ENCODE peak calls at places on chromosomes 2 and 18, in nine cellular contexts. A is Panc1, U is transverse colon, J is fibroblast of pulmonary artery, Q is upper lobe of right lung, I is mesothelial cell of epicardium, B is neural progenitor cell, H is cardiac fibroblast, T is nephron progenitor cell. P is an unnamed sample.

GRCh38 chr2:61970807-61971556 is 65.5 kb downstream of the COMMD1 start:
- DNase-seq in A (no peak), U (no peak), J (peak; percentile 15), Q (no peak), I (no peak), B (peak; percentile 44), H (no peak), T (no peak), P (no peak)

GRCh38 chr2:145012806-145013205 is 492.9 kb upstream of the ZEB2 start:
- DNase-seq in A (no peak), U (no peak), J (peak; percentile 25), Q (no peak), I (no peak), B (no peak), H (no peak), T (no peak), P (no peak)

GRCh38 chr2:164839914-164840457 is 1.6 kb downstream of the COBLL1 start:
- DNase-seq in A (no peak), U (no peak), J (peak; percentile 48), Q (no peak), I (no peak), B (no peak), H (peak; percentile 81), T (no peak), P (no peak)

GRCh38 chr2:39668576-39668975 is 2.9 kb downstream of the TMEM178A start:
- DNase-seq in A (no peak), U (no peak), J (no peak), Q (no peak), I (no peak), B (no peak), H (no peak), T (no peak), P (no peak)

GRCh38 chr2:24471662-24472061 is 19.4 kb upstream of the NCOA1 start:
- DNase-seq in A (no peak), U (no peak), J (no peak), Q (no peak), I (no peak), B (no peak), H (no peak), T (no peak), P (no peak)

GRCh38 chr2:83233284-83233683 is 1225.8 kb downstream of the SUCLG1 start:
- DNase-seq in A (no peak), U (no peak), J (no peak), Q (no peak), I (no peak), B (no peak), H (no peak), T (no peak), P (no peak)

GRCh38 chr18:2237706-2238105 is 333.6 kb downstream of the METTL4 start:
- DNase-seq in A (no peak), U (no peak), J (no peak), Q (no peak), I (no peak), B (no peak), H (no peak), T (peak; percentile 19), P (no peak)

GRCh38 chr2:176592230-176592629 is 323.0 kb downstream of the MTX2 start:
- DNase-seq in A (no peak), U (no peak), J (no peak), Q (no peak), I (no peak), B (no peak), H (no peak), T (no peak), P (no peak)

GRCh38 chr2:73018188-73018825 is 53.2 kb downstream of the SFXN5 start:
- DNase-seq in A (no peak), U (no peak), J (no peak), Q (no peak), I (no peak), B (no peak), H (peak; percentile 11), T (no peak), P (no peak)

GRCh38 chr2:1964659-1965058 is 220.3 kb upstream of the PXDN start:
- DNase-seq in A (no peak), U (no peak), J (no peak), Q (no peak), I (no peak), B (no peak), H (no peak), T (no peak), P (no peak)

GRCh38 chr18:50955246-50955645 is 12.6 kb upstream of the ELAC1 start:
- DNase-seq in A (no peak), U (no peak), J (no peak), Q (no peak), I (no peak), B (no peak), H (no peak), T (no peak), P (no peak)

GRCh38 chr2:60556998-60557955 is 3.8 kb upstream of the BCL11A start:
- DNase-seq in A (no peak), U (no peak), J (no peak), Q (no peak), I (no peak), B (peak; percentile 48), H (no peak), T (peak; percentile 44), P (no peak)

GRCh38 chr2:73984203-73984921 is at the start of gene TET3:
- DNase-seq in A (no peak), U (peak; percentile 68), J (no peak), Q (peak; percentile 85), I (no peak), B (peak; percentile 62), H (no peak), T (peak; percentile 50), P (peak; percentile 49)

GRCh38 chr2:127510073-127510472 is 16.2 kb downstream of the IWS1 start:
- DNase-seq in A (no peak), U (no peak), J (no peak), Q (no peak), I (no peak), B (no peak), H (no peak), T (no peak), P (no peak)

GRCh38 chr2:88131999-88132368 is 4.1 kb upstream of the FABP1 start:
- DNase-seq in A (no peak), U (no peak), J (no peak), Q (no peak), I (no peak), B (no peak), H (no peak), T (no peak), P (no peak)

GRCh38 chr2:159065891-159066290 is 97.5 kb downstream of the TANC1 start:
- DNase-seq in A (no peak), U (no peak), J (no peak), Q (no peak), I (no peak), B (no peak), H (no peak), T (no peak), P (no peak)

GRCh38 chr2:135797497-135798274 is 39.3 kb downstream of the LCT start:
- DNase-seq in A (peak; percentile 48), U (peak; percentile 79), J (peak; percentile 84), Q (peak; percentile 86), I (no peak), B (peak; percentile 86), H (peak; percentile 84), T (peak; percentile 81), P (peak; percentile 51)

GRCh38 chr2:100935372-100935752 is 66.7 kb upstream of the RPL31 start:
- DNase-seq in A (no peak), U (no peak), J (peak; percentile 39), Q (no peak), I (no peak), B (no peak), H (peak; percentile 70), T (no peak), P (no peak)

GRCh38 chr2:128311755-128312341 is 6.8 kb downstream of the HS6ST1 start:
- DNase-seq in A (no peak), U (no peak), J (no peak), Q (no peak), I (peak; percentile 10), B (peak; percentile 1), H (no peak), T (no peak), P (no peak)

GRCh38 chr2:9738718-9739496 is 104.4 kb upstream of the TAF1B start:
- DNase-seq in A (no peak), U (peak; percentile 68), J (peak; percentile 37), Q (no peak), I (no peak), B (no peak), H (peak; percentile 40), T (no peak), P (no peak)

GRCh38 chr2:8054070-8054469 is 627.8 kb upstream of the ID2 start:
- DNase-seq in A (no peak), U (no peak), J (no peak), Q (no peak), I (no peak), B (no peak), H (no peak), T (no peak), P (no peak)

GRCh38 chr2:161913865-161914264 is 160.2 kb downstream of the DPP4 start:
- DNase-seq in A (no peak), U (no peak), J (peak; percentile 49), Q (no peak), I (no peak), B (no peak), H (peak; percentile 75), T (no peak), P (no peak)
- TF ChIP-seq CTCF in A (no peak), U (no peak), J (no peak), Q (no peak), I (no peak), B (no peak), H (no peak), T (no peak), P (no peak)

GRCh38 chr2:20177556-20178403 is 47.1 kb downstream of the SDC1 start:
- DNase-seq in A (no peak), U (no peak), J (no peak), Q (no peak), I (no peak), B (no peak), H (no peak), T (no peak), P (no peak)
- TF ChIP-seq CTCF in A (no peak), U (no peak), J (no peak), Q (peak; percentile 16), I (no peak), B (no peak), H (no peak), T (no peak), P (peak; percentile 10)

DNA sequence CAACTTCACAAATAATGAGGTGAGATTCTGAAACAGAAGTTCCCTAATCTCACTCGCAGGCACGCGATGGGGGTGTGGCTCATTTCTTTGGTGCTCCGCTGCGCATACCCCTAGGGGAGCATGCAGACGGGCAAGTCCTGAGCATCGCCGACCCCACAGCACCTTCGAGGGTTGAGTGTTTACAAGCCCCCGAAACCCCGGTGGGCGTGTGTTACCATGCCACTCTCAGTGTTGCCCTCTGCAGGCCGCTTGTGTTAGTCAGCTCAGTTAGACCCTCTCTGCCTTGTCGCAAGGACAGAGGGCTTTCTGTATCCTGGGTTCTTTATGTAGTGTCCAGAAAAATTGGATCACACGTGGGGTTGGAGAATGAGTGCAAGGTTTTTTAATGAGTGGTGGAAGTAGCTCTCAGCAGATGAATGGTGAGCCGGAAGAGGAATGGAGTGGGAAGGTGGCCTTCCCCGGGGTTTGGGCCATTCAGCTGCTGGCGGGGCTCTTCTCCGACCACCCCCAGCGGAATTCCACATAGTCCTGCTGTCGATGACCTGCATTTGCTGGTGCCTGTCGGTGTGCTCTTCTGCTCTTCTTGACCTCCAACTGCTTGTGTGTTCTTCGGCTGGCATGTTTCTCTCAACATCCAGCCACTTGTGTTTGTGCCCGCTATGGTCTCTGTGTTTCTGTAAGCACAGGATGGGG is 191.3 kb downstream of the RPRM start:
- DNase-seq in A (no peak), U (no peak), J (no peak), Q (no peak), I (peak; percentile 27), B (peak; percentile 90), H (no peak), T (peak; percentile 75), P (peak; percentile 39)
- TF ChIP-seq CTCF in A (peak; percentile 32), U (no peak), J (peak; percentile 5), Q (peak; percentile 7), I (peak; percentile 33), B (peak; percentile 77), H (peak; percentile 20), T (peak; percentile 58), P (peak; percentile 69)

GRCh38 chr2:219836647-219837177 is 209.3 kb downstream of the SLC4A3 start:
- DNase-seq in A (no peak), U (no peak), J (peak; percentile 34), Q (no peak), I (no peak), B (no peak), H (peak; percentile 15), T (no peak), P (no peak)
- TF ChIP-seq CTCF in A (peak; percentile 78), U (no peak), J (peak; percentile 45), Q (peak; percentile 11), I (no peak), B (peak; percentile 23), H (peak; percentile 22), T (no peak), P (peak; percentile 22)